ENCODE peak calls at places on chromosomes 2 and 18, in seven cellular contexts. Y is activated naive CD4-positive, alpha-beta T cell; F is NCI-H1048; M is lung microvascular endothelial cell; T is fibroblast of lung; I is mucosa of descending colon; W is amniotic stem cell. K is an unnamed sample.

GRCh38 chr2:240759454-240759853 is 60.6 kb downstream of the KIF1A start:
- DNase-seq in Y (no peak), F (no peak), M (no peak), T (no peak), I (no peak), W (no peak), K (no peak)

GRCh38 chr18:35344736-35345459 is 678 bp upstream of the ZNF24 start:
- DNase-seq in Y (no peak), F (no peak), M (no peak), T (no peak), I (peak; percentile 55), W (no peak), K (peak; percentile 27)

GRCh38 chr2:129404000-129404700 is 575.3 kb upstream of the RAB6C start:
- DNase-seq in Y (no peak), F (no peak), M (no peak), T (no peak), I (no peak), W (no peak), K (no peak)

GRCh38 chr18:77112161-77112801 is 20.3 kb downstream of the MBP start:
- DNase-seq in Y (no peak), F (no peak), M (no peak), T (no peak), I (no peak), W (no peak), K (no peak)

GRCh38 chr2:9179572-9180201 is 26.9 kb upstream of the ASAP2 start:
- DNase-seq in Y (no peak), F (no peak), M (peak; percentile 89), T (peak; percentile 87), I (peak; percentile 67), W (peak; percentile 72), K (no peak)

GRCh38 chr18:31965331-31965970 is 22.5 kb upstream of the TRAPPC8 start:
- DNase-seq in Y (no peak), F (no peak), M (no peak), T (no peak), I (no peak), W (no peak), K (no peak)

GRCh38 chr2:33214436-33214835 is 262.0 kb upstream of the RASGRP3 start:
- DNase-seq in Y (no peak), F (no peak), M (peak; percentile 85), T (peak; percentile 56), I (no peak), W (no peak), K (no peak)

GRCh38 chr2:215680605-215681598 is 245.0 kb upstream of the FN1 start:
- DNase-seq in Y (no peak), F (no peak), M (no peak), T (peak; percentile 89), I (no peak), W (no peak), K (no peak)

GRCh38 chr2:167140767-167141166 is 252.5 kb downstream of the XIRP2 start:
- DNase-seq in Y (no peak), F (peak; percentile 26), M (peak; percentile 2), T (peak; percentile 97), I (no peak), W (peak; percentile 93), K (no peak)

GRCh38 chr2:172381275-172381608 is 46.1 kb upstream of the ITGA6 start:
- DNase-seq in Y (no peak), F (no peak), M (no peak), T (no peak), I (no peak), W (no peak), K (no peak)

GRCh38 chr2:109409347-109410020 is 204.3 kb downstream of the SEPTIN10 start:
- DNase-seq in Y (no peak), F (no peak), M (no peak), T (no peak), I (no peak), W (no peak), K (no peak)

GRCh38 chr2:143696651-143697050 is 567.4 kb downstream of the ARHGAP15 start:
- DNase-seq in Y (no peak), F (no peak), M (no peak), T (no peak), I (no peak), W (no peak), K (no peak)

GRCh38 chr2:118889995-118890394 is 42.5 kb upstream of the EN1 start:
- DNase-seq in Y (no peak), F (no peak), M (no peak), T (peak; percentile 4), I (no peak), W (no peak), K (no peak)

GRCh38 chr18:9025104-9025838 is 77.2 kb upstream of the NDUFV2 start:
- DNase-seq in Y (no peak), F (no peak), M (peak; percentile 4), T (peak; percentile 16), I (no peak), W (no peak), K (no peak)

GRCh38 chr18:22829781-22830180 is 103.3 kb upstream of the RBBP8 start:
- DNase-seq in Y (no peak), F (no peak), M (no peak), T (no peak), I (no peak), W (no peak), K (no peak)

GRCh38 chr18:47149457-47150028 is 757 bp downstream of the HDHD2 start:
- DNase-seq in Y (no peak), F (no peak), M (no peak), T (no peak), I (peak; percentile 15), W (no peak), K (peak; percentile 18)

GRCh38 chr2:88666576-88666975 is 24.9 kb upstream of the RPIA start:
- DNase-seq in Y (no peak), F (no peak), M (no peak), T (no peak), I (no peak), W (no peak), K (no peak)

GRCh38 chr2:13002948-13003347 is 286.2 kb downstream of the TRIB2 start:
- DNase-seq in Y (no peak), F (no peak), M (no peak), T (no peak), I (no peak), W (no peak), K (no peak)

GRCh38 chr2:45814951-45815621 is 163.6 kb downstream of the PRKCE start:
- DNase-seq in Y (no peak), F (no peak), M (no peak), T (no peak), I (no peak), W (no peak), K (no peak)

GRCh38 chr2:152421521-152422367 is 86.8 kb downstream of the FMNL2 start:
- DNase-seq in Y (no peak), F (no peak), M (peak; percentile 97), T (peak; percentile 96), I (no peak), W (peak; percentile 95), K (peak; percentile 23)

GRCh38 chr2:103942199-103942598 is 911.7 kb upstream of the POU3F3 start:
- DNase-seq in Y (no peak), F (no peak), M (no peak), T (no peak), I (no peak), W (no peak), K (no peak)

GRCh38 chr2:2639251-2640139 is 308.4 kb upstream of the MYT1L start:
- DNase-seq in Y (no peak), F (no peak), M (no peak), T (no peak), I (no peak), W (no peak), K (no peak)

GRCh38 chr2:201858781-201859180 is 52.4 kb downstream of the CDK15 start:
- DNase-seq in Y (no peak), F (no peak), M (peak; percentile 46), T (peak; percentile 75), I (no peak), W (no peak), K (no peak)

GRCh38 chr2:144201868-144202468 is 318.0 kb downstream of the ZEB2 start:
- DNase-seq in Y (no peak), F (no peak), M (peak; percentile 60), T (peak; percentile 34), I (no peak), W (no peak), K (no peak)

GRCh38 chr2:12044857-12045256 is 298.4 kb downstream of the LPIN1 start:
- DNase-seq in Y (peak; percentile 21), F (no peak), M (no peak), T (no peak), I (peak; percentile 66), W (no peak), K (no peak)

GRCh38 chr2:234446404-234447076 is 50.3 kb downstream of the ARL4C start:
- DNase-seq in Y (peak; percentile 58), F (no peak), M (peak; percentile 95), T (no peak), I (peak; percentile 89), W (no peak), K (peak; percentile 51)

GRCh38 chr2:240623531-240624010 is 1.7 kb upstream of the GPR35 start:
- DNase-seq in Y (no peak), F (no peak), M (no peak), T (no peak), I (peak; percentile 48), W (no peak), K (no peak)

GRCh38 chr18:11801573-11801972 is 49.6 kb upstream of the CHMP1B start:
- DNase-seq in Y (no peak), F (no peak), M (no peak), T (no peak), I (no peak), W (no peak), K (no peak)

GRCh38 chr2:309148-309969 is 21.5 kb upstream of the ALKAL2 start:
- DNase-seq in Y (no peak), F (no peak), M (no peak), T (no peak), I (no peak), W (no peak), K (no peak)